ENCODE peak calls at places on chromosomes 12 and 14, in six cellular contexts. One of them, this sample, is unnamed.

GRCh38 chr12:97127061-97127460 is 220.0 kb downstream of the NEDD1 start:
- DNase-seq in OCI-LY7: no peak
- DNase-seq in anterior cingulate cortex: no peak
- DNase-seq in HEK293T: no peak
- DNase-seq in left colon: no peak
- DNase-seq in Calu3: no peak
- DNase-seq in this sample: no peak

GRCh38 chr14:61225304-61225703 is 55.8 kb downstream of the TMEM30B start:
- DNase-seq in OCI-LY7: no peak
- DNase-seq in anterior cingulate cortex: no peak
- DNase-seq in HEK293T: no peak
- DNase-seq in left colon: no peak
- DNase-seq in Calu3: no peak
- DNase-seq in this sample: no peak

GRCh38 chr14:76163668-76164363 is 12.1 kb downstream of the GPATCH2L start:
- DNase-seq in OCI-LY7: no peak
- DNase-seq in anterior cingulate cortex: no peak
- DNase-seq in HEK293T: no peak
- DNase-seq in left colon: no peak
- DNase-seq in Calu3: no peak
- DNase-seq in this sample: no peak

GRCh38 chr12:51863921-51864700 is 15.6 kb upstream of the FIGNL2 start:
- DNase-seq in OCI-LY7: no peak
- DNase-seq in anterior cingulate cortex: peak
- DNase-seq in HEK293T: no peak
- DNase-seq in left colon: no peak
- DNase-seq in Calu3: no peak
- DNase-seq in this sample: peak

GRCh38 chr14:92917041-92917940 is 5.7 kb upstream of the CHGA start:
- DNase-seq in OCI-LY7: no peak
- DNase-seq in anterior cingulate cortex: no peak
- DNase-seq in HEK293T: no peak
- DNase-seq in left colon: no peak
- DNase-seq in Calu3: no peak
- DNase-seq in this sample: no peak

GRCh38 chr12:6554168-6554989 is 1.5 kb downstream of the IFFO1 start:
- DNase-seq in OCI-LY7: peak
- DNase-seq in anterior cingulate cortex: peak
- DNase-seq in HEK293T: peak
- DNase-seq in left colon: peak
- DNase-seq in Calu3: peak
- DNase-seq in this sample: peak

GRCh38 chr12:12726543-12727093 is 9.4 kb downstream of the CDKN1B start:
- DNase-seq in OCI-LY7: peak
- DNase-seq in anterior cingulate cortex: no peak
- DNase-seq in HEK293T: no peak
- DNase-seq in left colon: no peak
- DNase-seq in Calu3: no peak
- DNase-seq in this sample: no peak

GRCh38 chr14:89215166-89215940 is 201.7 kb downstream of the FOXN3 start:
- DNase-seq in OCI-LY7: no peak
- DNase-seq in anterior cingulate cortex: no peak
- DNase-seq in HEK293T: no peak
- DNase-seq in left colon: no peak
- DNase-seq in Calu3: no peak
- DNase-seq in this sample: no peak

GRCh38 chr12:102474438-102475064 is 5.8 kb downstream of the IGF1 start:
- DNase-seq in OCI-LY7: no peak
- DNase-seq in anterior cingulate cortex: no peak
- DNase-seq in HEK293T: no peak
- DNase-seq in left colon: no peak
- DNase-seq in Calu3: no peak
- DNase-seq in this sample: no peak

GRCh38 chr12:21643758-21644157 is 13.9 kb downstream of the LDHB start:
- DNase-seq in OCI-LY7: no peak
- DNase-seq in anterior cingulate cortex: no peak
- DNase-seq in HEK293T: no peak
- DNase-seq in left colon: no peak
- DNase-seq in Calu3: no peak
- DNase-seq in this sample: no peak

GRCh38 chr12:54004063-54004840 is 4.3 kb downstream of the HOXC9 start:
- DNase-seq in OCI-LY7: no peak
- DNase-seq in anterior cingulate cortex: no peak
- DNase-seq in HEK293T: no peak
- DNase-seq in left colon: no peak
- DNase-seq in Calu3: no peak
- DNase-seq in this sample: no peak

GRCh38 chr12:124024263-124024678 is 51.3 kb downstream of the ZNF664 start:
- DNase-seq in OCI-LY7: no peak
- DNase-seq in anterior cingulate cortex: no peak
- DNase-seq in HEK293T: no peak
- DNase-seq in left colon: no peak
- DNase-seq in Calu3: no peak
- DNase-seq in this sample: no peak

GRCh38 chr12:71191509-71192196 is 33.9 kb upstream of the TSPAN8 start:
- DNase-seq in OCI-LY7: no peak
- DNase-seq in anterior cingulate cortex: no peak
- DNase-seq in HEK293T: no peak
- DNase-seq in left colon: no peak
- DNase-seq in Calu3: no peak
- DNase-seq in this sample: no peak

GRCh38 chr12:115998119-115998633 is 279.3 kb downstream of the MED13L start:
- DNase-seq in OCI-LY7: peak
- DNase-seq in anterior cingulate cortex: no peak
- DNase-seq in HEK293T: peak
- DNase-seq in left colon: peak
- DNase-seq in Calu3: peak
- DNase-seq in this sample: no peak

GRCh38 chr12:94614288-94614721 is 36.1 kb downstream of the TMCC3 start:
- DNase-seq in OCI-LY7: no peak
- DNase-seq in anterior cingulate cortex: no peak
- DNase-seq in HEK293T: peak
- DNase-seq in left colon: no peak
- DNase-seq in Calu3: no peak
- DNase-seq in this sample: no peak

GRCh38 chr14:54220122-54220691 is 176.6 kb upstream of the CDKN3 start:
- DNase-seq in OCI-LY7: no peak
- DNase-seq in anterior cingulate cortex: no peak
- DNase-seq in HEK293T: no peak
- DNase-seq in left colon: no peak
- DNase-seq in Calu3: no peak
- DNase-seq in this sample: no peak

GRCh38 chr14:80637726-80638619 is 303.6 kb downstream of the CEP128 start:
- DNase-seq in OCI-LY7: no peak
- DNase-seq in anterior cingulate cortex: no peak
- DNase-seq in HEK293T: no peak
- DNase-seq in left colon: no peak
- DNase-seq in Calu3: peak
- DNase-seq in this sample: no peak

GRCh38 chr12:45886685-45887084 is 103.7 kb downstream of the SCAF11 start:
- DNase-seq in OCI-LY7: no peak
- DNase-seq in anterior cingulate cortex: no peak
- DNase-seq in HEK293T: no peak
- DNase-seq in left colon: no peak
- DNase-seq in Calu3: no peak
- DNase-seq in this sample: no peak

GRCh38 chr12:96242597-96242996 is 48.4 kb downstream of the ELK3 start:
- DNase-seq in OCI-LY7: no peak
- DNase-seq in anterior cingulate cortex: no peak
- DNase-seq in HEK293T: no peak
- DNase-seq in left colon: no peak
- DNase-seq in Calu3: no peak
- DNase-seq in this sample: peak

GRCh38 chr12:49126852-49127763 is 4.1 kb downstream of the TUBA1B start:
- DNase-seq in OCI-LY7: no peak
- DNase-seq in anterior cingulate cortex: no peak
- DNase-seq in HEK293T: no peak
- DNase-seq in left colon: no peak
- DNase-seq in Calu3: no peak
- DNase-seq in this sample: no peak

GRCh38 chr14:30681752-30682355 is 59.7 kb downstream of the SCFD1 start:
- DNase-seq in OCI-LY7: peak
- DNase-seq in anterior cingulate cortex: no peak
- DNase-seq in HEK293T: peak
- DNase-seq in left colon: no peak
- DNase-seq in Calu3: no peak
- DNase-seq in this sample: no peak

GRCh38 chr12:8698132-8698829 is 490 bp downstream of the RIMKLB start:
- DNase-seq in OCI-LY7: peak
- DNase-seq in anterior cingulate cortex: peak
- DNase-seq in HEK293T: peak
- DNase-seq in left colon: peak
- DNase-seq in Calu3: peak
- DNase-seq in this sample: peak

GRCh38 chr14:102579696-102580551 is 12.5 kb upstream of the RCOR1 start:
- DNase-seq in OCI-LY7: no peak
- DNase-seq in anterior cingulate cortex: no peak
- DNase-seq in HEK293T: no peak
- DNase-seq in left colon: no peak
- DNase-seq in Calu3: no peak
- DNase-seq in this sample: no peak